ENCODE peak calls at places on chromosome 21, in seven cellular contexts. W is fibroblast of mammary gland, V is pancreas, B is cardiac fibroblast, I is A549, T is heart left ventricle, X is GM23338. Q is an unnamed sample.

GRCh38 chr21:29601072-29601471 is 302.4 kb downstream of the BACH1 start:
- DNase-seq in W (no peak), V (no peak), B (no peak), I (no peak), T (no peak), X (peak), Q (no peak)

GRCh38 chr21:39238275-39238674 is 55.0 kb upstream of the PSMG1 start:
- DNase-seq in W (no peak), V (no peak), B (peak), I (no peak), T (no peak), X (no peak), Q (no peak)

GRCh38 chr21:42755766-42756579 is 102.6 kb downstream of the PDE9A start:
- DNase-seq in W (no peak), V (no peak), B (no peak), I (no peak), T (no peak), X (no peak), Q (no peak)

GRCh38 chr21:42722808-42723470 is 69.5 kb downstream of the PDE9A start:
- DNase-seq in W (no peak), V (no peak), B (no peak), I (no peak), T (no peak), X (no peak), Q (no peak)

GRCh38 chr21:42395302-42395701 is 550 bp downstream of the TMPRSS3 start:
- DNase-seq in W (no peak), V (no peak), B (no peak), I (no peak), T (no peak), X (no peak), Q (no peak)

GRCh38 chr21:24716306-24716918 is 890.9 kb downstream of the MRPL39 start:
- DNase-seq in W (no peak), V (no peak), B (peak), I (no peak), T (no peak), X (no peak), Q (no peak)

GRCh38 chr21:28193189-28193588 is 799.5 kb downstream of the LTN1 start:
- DNase-seq in W (no peak), V (no peak), B (no peak), I (no peak), T (no peak), X (peak), Q (no peak)

GRCh38 chr21:41681336-41681801 is 85.5 kb downstream of the RIPK4 start:
- DNase-seq in W (no peak), V (peak), B (no peak), I (no peak), T (no peak), X (no peak), Q (no peak)

GRCh38 chr21:34969431-34970036 is 79.6 kb downstream of the RUNX1 start:
- DNase-seq in W (no peak), V (no peak), B (no peak), I (no peak), T (no peak), X (no peak), Q (peak)

GRCh38 chr21:32562915-32563314 is 22.4 kb downstream of the TCP10L start:
- DNase-seq in W (no peak), V (no peak), B (peak), I (no peak), T (no peak), X (no peak), Q (peak)

GRCh38 chr21:31397515-31397926 is 53.5 kb upstream of the TIAM1 start:
- DNase-seq in W (no peak), V (no peak), B (no peak), I (no peak), T (no peak), X (no peak), Q (peak)

GRCh38 chr21:37339527-37339889 is 27.1 kb upstream of the DYRK1A start:
- DNase-seq in W (no peak), V (no peak), B (peak), I (no peak), T (no peak), X (no peak), Q (peak)

GRCh38 chr21:32112194-32112593 is 166.7 kb downstream of the MIS18A start:
- DNase-seq in W (no peak), V (no peak), B (no peak), I (no peak), T (no peak), X (no peak), Q (no peak)

GRCh38 chr21:31630062-31630711 is 29.3 kb upstream of the SOD1 start:
- DNase-seq in W (peak), V (peak), B (peak), I (peak), T (no peak), X (no peak), Q (peak)

GRCh38 chr21:32463367-32463766 is 50.9 kb downstream of the EVA1C start:
- DNase-seq in W (peak), V (no peak), B (peak), I (peak), T (no peak), X (no peak), Q (peak)

GRCh38 chr21:25370311-25370744 is 237.0 kb downstream of the MRPL39 start:
- DNase-seq in W (peak), V (peak), B (peak), I (no peak), T (no peak), X (no peak), Q (peak)

GRCh38 chr21:41744028-41744940 is 22.6 kb downstream of the RIPK4 start:
- DNase-seq in W (no peak), V (no peak), B (no peak), I (no peak), T (no peak), X (no peak), Q (no peak)

GRCh38 chr21:42518216-42518615 is 4.6 kb downstream of the SLC37A1 start:
- DNase-seq in W (peak), V (no peak), B (peak), I (peak), T (no peak), X (no peak), Q (peak)

DNA sequence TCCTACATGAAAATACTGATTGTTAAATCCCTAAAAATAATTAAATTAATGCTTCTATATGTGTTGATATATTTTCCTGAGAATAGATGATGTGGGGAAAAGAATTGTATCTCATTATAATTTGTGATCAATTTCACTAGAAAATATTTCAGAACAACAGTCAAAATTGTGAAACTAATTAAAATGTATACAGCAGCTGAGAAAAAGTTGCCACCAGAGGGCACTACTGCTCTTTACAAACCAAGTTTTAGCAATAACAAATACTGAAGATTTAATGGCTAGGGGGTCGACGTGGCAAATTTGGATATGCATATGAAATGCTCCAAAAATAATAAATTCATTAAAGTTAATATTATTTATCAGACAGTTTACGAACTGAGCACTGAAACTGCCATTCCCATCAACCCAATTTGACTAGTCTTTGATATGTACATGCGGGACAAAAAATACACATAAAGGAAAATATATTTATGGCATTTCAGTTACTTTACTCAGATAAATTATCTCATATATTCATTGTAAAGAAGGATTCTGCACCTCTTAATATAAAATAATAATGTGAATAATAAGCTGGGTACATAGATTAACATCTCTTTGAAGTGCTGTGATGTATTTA is 96.3 kb upstream of the TMPRSS15 start:
- DNase-seq in W (peak), V (no peak), B (peak), I (no peak), T (no peak), X (peak), Q (peak)
- TF ChIP-seq CTCF in W (peak), V (peak), B (peak), I (peak), T (peak), X (peak), Q (peak)

GRCh38 chr21:33566514-33566913 is 22.0 kb downstream of the DONSON start:
- DNase-seq in W (no peak), V (no peak), B (no peak), I (no peak), T (no peak), X (no peak), Q (no peak)
- H3K4me3 ChIP-seq in W (no peak), V (no peak), B (no peak), I (no peak), T (no peak), X (no peak), Q (no peak)

DNA sequence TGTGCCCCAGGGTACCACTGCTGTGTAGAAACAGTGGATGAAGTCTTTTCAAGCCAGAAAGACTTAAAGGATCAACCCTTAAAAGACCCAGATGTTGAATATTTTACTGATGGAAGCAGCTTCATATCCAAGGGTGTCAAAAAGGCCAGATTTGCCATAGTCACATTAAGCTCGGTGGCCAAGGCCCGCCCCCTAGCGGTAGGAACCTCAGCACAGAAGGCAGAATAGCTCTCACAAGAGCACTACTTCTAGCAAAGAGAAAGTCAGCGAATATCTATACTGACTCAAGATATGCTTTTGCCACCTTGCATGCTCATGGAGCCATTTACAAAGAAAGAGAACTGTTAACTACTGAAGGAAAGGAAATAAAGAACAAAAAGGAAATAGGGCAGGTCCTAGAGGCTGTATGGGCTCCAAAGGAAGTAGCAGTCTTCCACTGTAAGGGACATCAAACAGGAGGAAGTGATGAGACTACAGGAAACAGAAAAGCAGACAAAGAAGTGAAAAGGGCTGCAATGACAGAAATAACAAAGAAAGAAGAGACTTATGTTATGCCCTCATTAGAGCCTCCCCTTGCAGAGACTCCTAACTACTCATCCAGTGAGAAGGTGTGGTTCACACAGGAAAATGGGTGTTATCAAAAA is 90.5 kb downstream of the LIPI start:
- DNase-seq in W (peak), V (peak), B (peak), I (no peak), T (no peak), X (peak), Q (no peak)
- TF ChIP-seq CTCF in W (peak), V (peak), B (peak), I (peak), T (peak), X (peak), Q (peak)

GRCh38 chr21:44931137-44931500 is 8.7 kb upstream of the SLX9 start:
- DNase-seq in W (peak), V (no peak), B (peak), I (no peak), T (no peak), X (peak), Q (peak)
- H3K4me3 ChIP-seq in W (no peak), V (no peak), B (peak), I (no peak), T (peak), X (peak), Q (peak)

GRCh38 chr21:44012474-44013379 is 618 bp downstream of the TRAPPC10 start:
- DNase-seq in W (no peak), V (peak), B (no peak), I (peak), T (peak), X (peak), Q (peak)

GRCh38 chr21:44010429-44010828 is 1.7 kb upstream of the TRAPPC10 start:
- DNase-seq in W (no peak), V (no peak), B (no peak), I (no peak), T (no peak), X (peak), Q (no peak)

GRCh38 chr21:44011123-44011773 is 861 bp upstream of the TRAPPC10 start:
- DNase-seq in W (no peak), V (no peak), B (no peak), I (no peak), T (peak), X (no peak), Q (no peak)

GRCh38 chr21:44011774-44012473 is at the start of gene TRAPPC10:
- DNase-seq in W (peak), V (peak), B (peak), I (peak), T (peak), X (peak), Q (peak)

DNA sequence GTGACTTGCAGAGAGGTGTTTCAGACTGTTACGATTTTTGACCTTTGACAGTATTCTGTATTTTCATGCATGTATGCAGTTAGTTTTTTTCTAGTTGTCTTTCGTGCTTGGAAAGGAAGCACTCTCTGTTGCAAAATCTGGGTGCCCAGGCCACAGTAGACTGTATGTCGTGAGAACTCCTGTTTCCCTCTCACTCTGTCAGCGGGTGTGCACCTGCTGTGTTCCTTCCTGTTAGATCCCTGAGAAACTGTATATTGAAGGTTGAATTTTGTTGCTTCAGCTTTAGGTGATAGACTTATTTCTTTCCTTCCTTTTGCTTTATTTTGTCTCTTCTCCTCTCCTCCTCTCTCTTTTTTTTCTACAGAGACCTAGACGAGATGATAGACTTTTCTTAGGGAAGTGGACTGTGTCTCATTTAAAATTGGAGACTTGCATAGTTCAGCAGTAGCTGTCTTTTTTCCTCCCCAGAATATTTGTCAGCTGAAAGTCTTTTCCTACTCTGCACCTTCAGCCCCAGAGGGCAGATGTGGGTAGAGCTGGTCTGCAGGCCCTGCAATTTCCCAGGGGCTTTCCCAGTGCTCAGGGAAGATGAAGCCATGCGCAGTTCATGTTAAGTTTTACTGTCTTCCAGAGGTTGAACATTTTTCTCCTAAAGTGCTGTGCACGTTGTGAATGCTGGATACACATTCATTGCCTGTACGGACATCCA is 1.4 kb downstream of the TRAPPC10 start:
- DNase-seq in W (no peak), V (no peak), B (no peak), I (peak), T (no peak), X (peak), Q (peak)
- TF ChIP-seq CTCF in W (no peak), V (no peak), B (peak), I (no peak), T (no peak), X (no peak), Q (no peak)

GRCh38 chr21:45726438-45726837 is 82.9 kb downstream of the PCBP3 start:
- DNase-seq in W (no peak), V (no peak), B (no peak), I (no peak), T (no peak), X (no peak), Q (no peak)
- H3K4me3 ChIP-seq in W (no peak), V (no peak), B (no peak), I (no peak), T (no peak), X (no peak), Q (no peak)

GRCh38 chr21:15534450-15534886 is 195.3 kb upstream of the USP25 start:
- DNase-seq in W (no peak), V (no peak), B (no peak), I (no peak), T (no peak), X (peak), Q (no peak)
- TF ChIP-seq CTCF in W (no peak), V (no peak), B (no peak), I (no peak), T (no peak), X (peak), Q (no peak)

Q was measured in fibroblast of the aortic adventitia.